ENCODE peak calls at places on chromosomes 5 and 9, in five cellular contexts. T, E, J, R and V are unnamed samples.

GRCh38 chr5:103237783-103238182 is 20.8 kb upstream of the MACIR start:
- DNase-seq in T (no peak), E (no peak), J (no peak), R (no peak), V (no peak)

GRCh38 chr9:132509921-132510874 is 72.2 kb upstream of the BARHL1 start:
- DNase-seq in T (no peak), E (no peak), J (no peak), R (peak), V (no peak)

GRCh38 chr5:139833525-139833924 is 37.9 kb downstream of the PSD2 start:
- DNase-seq in T (no peak), E (no peak), J (no peak), R (no peak), V (no peak)

GRCh38 chr9:109452761-109453160 is 45.3 kb downstream of the PTPN3 start:
- DNase-seq in T (peak), E (peak), J (no peak), R (no peak), V (no peak)

GRCh38 chr5:120447706-120448239 is 16.3 kb upstream of the PRR16 start:
- DNase-seq in T (peak), E (peak), J (no peak), R (no peak), V (no peak)

GRCh38 chr5:57817001-57817453 is 334.4 kb upstream of the ACTBL2 start:
- DNase-seq in T (peak), E (no peak), J (no peak), R (no peak), V (no peak)

GRCh38 chr9:131237311-131237710 is 39.0 kb downstream of the FAM78A start:
- DNase-seq in T (no peak), E (no peak), J (no peak), R (no peak), V (no peak)

GRCh38 chr5:9658726-9659125 is 28.6 kb upstream of the TAS2R1 start:
- DNase-seq in T (no peak), E (no peak), J (no peak), R (no peak), V (no peak)

GRCh38 chr9:26684029-26684428 is 208.6 kb downstream of the CAAP1 start:
- DNase-seq in T (no peak), E (no peak), J (no peak), R (no peak), V (no peak)

GRCh38 chr9:33166263-33167083 is 663 bp downstream of the B4GALT1 start:
- DNase-seq in T (no peak), E (no peak), J (no peak), R (peak), V (no peak)

GRCh38 chr5:97181856-97182545 is 1.0 kb downstream of the RIOK2 start:
- DNase-seq in T (peak), E (peak), J (no peak), R (no peak), V (no peak)

GRCh38 chr5:140382866-140383265 is 18.8 kb upstream of the ANKHD1 start:
- DNase-seq in T (no peak), E (no peak), J (no peak), R (no peak), V (no peak)

GRCh38 chr9:115411993-115412452 is 294.1 kb upstream of the TNC start:
- DNase-seq in T (peak), E (no peak), J (no peak), R (no peak), V (no peak)

GRCh38 chr9:128082173-128082572 is 14.1 kb downstream of the SLC25A25 start:
- DNase-seq in T (peak), E (peak), J (no peak), R (no peak), V (no peak)

GRCh38 chr9:114492991-114493390 is 12.3 kb downstream of the WHRN start:
- DNase-seq in T (no peak), E (no peak), J (no peak), R (no peak), V (no peak)

GRCh38 chr9:19550009-19550408 is 141.2 kb downstream of the ACER2 start:
- DNase-seq in T (no peak), E (no peak), J (no peak), R (no peak), V (no peak)

GRCh38 chr9:37935106-37935505 is 31.2 kb upstream of the SLC25A51 start:
- DNase-seq in T (no peak), E (no peak), J (no peak), R (peak), V (no peak)

GRCh38 chr5:160159991-160160826 is 41.0 kb upstream of the PWWP2A start:
- DNase-seq in T (peak), E (no peak), J (no peak), R (no peak), V (no peak)

GRCh38 chr5:132747693-132748440 is 641 bp downstream of the CCNI2 start:
- DNase-seq in T (no peak), E (no peak), J (peak), R (peak), V (peak)

GRCh38 chr9:4155224-4156026 is 144.4 kb downstream of the GLIS3 start:
- DNase-seq in T (no peak), E (no peak), J (no peak), R (no peak), V (no peak)

GRCh38 chr5:171418982-171419662 is at the start of gene FGF18:
- DNase-seq in T (peak), E (peak), J (no peak), R (peak), V (no peak)

GRCh38 chr5:42950466-42951168 is 89.5 kb downstream of the ANXA2R start:
- DNase-seq in T (peak), E (peak), J (peak), R (peak), V (peak)

GRCh38 chr9:110291921-110292575 is 35.7 kb upstream of the TXN start:
- DNase-seq in T (no peak), E (peak), J (no peak), R (no peak), V (no peak)

GRCh38 chr5:116410345-116410890 is 164.2 kb downstream of the SEMA6A start:
- DNase-seq in T (no peak), E (no peak), J (no peak), R (no peak), V (no peak)

GRCh38 chr5:92409131-92409530 is 1026.0 kb upstream of the ARRDC3 start:
- DNase-seq in T (peak), E (no peak), J (no peak), R (no peak), V (no peak)

GRCh38 chr9:114894206-114894605 is 36.2 kb downstream of the TNFSF8 start:
- DNase-seq in T (peak), E (no peak), J (no peak), R (no peak), V (no peak)

GRCh38 chr5:475704-476101 is 32.7 kb downstream of the EXOC3 start:
- DNase-seq in T (no peak), E (no peak), J (no peak), R (peak), V (no peak)

GRCh38 chr9:134919316-134919715 is 1.6 kb upstream of the FCN1 start:
- DNase-seq in T (no peak), E (no peak), J (no peak), R (no peak), V (no peak)

GRCh38 chr5:159163027-159163699 is 46.2 kb downstream of the RNF145 start:
- DNase-seq in T (peak), E (peak), J (no peak), R (no peak), V (no peak)

GRCh38 chr5:134082264-134082992 is 32.1 kb upstream of the TCF7 start:
- DNase-seq in T (peak), E (no peak), J (no peak), R (no peak), V (no peak)

GRCh38 chr5:83015676-83016075 is 61.5 kb downstream of the TMEM167A start:
- DNase-seq in T (peak), E (no peak), J (no peak), R (no peak), V (no peak)

GRCh38 chr5:137575847-137576246 is 76.7 kb upstream of the SPOCK1 start:
- DNase-seq in T (peak), E (peak), J (no peak), R (no peak), V (no peak)

GRCh38 chr9:36632892-36633291 is 60.2 kb downstream of the MELK start:
- DNase-seq in T (peak), E (peak), J (no peak), R (no peak), V (no peak)

GRCh38 chr9:137800196-137801022 is 77.2 kb upstream of the CACNA1B start:
- DNase-seq in T (no peak), E (no peak), J (no peak), R (no peak), V (no peak)
- TF ChIP-seq CTCF in T (no peak), E (no peak), J (no peak), R (no peak), V (no peak)

GRCh38 chr9:6090811-6091210 is 75.4 kb upstream of the RANBP6 start:
- DNase-seq in T (no peak), E (no peak), J (no peak), R (no peak), V (no peak)

GRCh38 chr9:6080154-6080716 is 64.8 kb upstream of the RANBP6 start:
- DNase-seq in T (peak), E (peak), J (peak), R (peak), V (peak)

GRCh38 chr9:6090272-6090671 is 74.8 kb upstream of the RANBP6 start:
- DNase-seq in T (no peak), E (no peak), J (no peak), R (no peak), V (no peak)

GRCh38 chr9:6086006-6086655 is 70.7 kb upstream of the RANBP6 start:
- DNase-seq in T (peak), E (no peak), J (no peak), R (no peak), V (no peak)
- H3K27ac ChIP-seq in T (no peak), E (no peak), J (no peak), R (no peak), V (no peak)

DNA sequence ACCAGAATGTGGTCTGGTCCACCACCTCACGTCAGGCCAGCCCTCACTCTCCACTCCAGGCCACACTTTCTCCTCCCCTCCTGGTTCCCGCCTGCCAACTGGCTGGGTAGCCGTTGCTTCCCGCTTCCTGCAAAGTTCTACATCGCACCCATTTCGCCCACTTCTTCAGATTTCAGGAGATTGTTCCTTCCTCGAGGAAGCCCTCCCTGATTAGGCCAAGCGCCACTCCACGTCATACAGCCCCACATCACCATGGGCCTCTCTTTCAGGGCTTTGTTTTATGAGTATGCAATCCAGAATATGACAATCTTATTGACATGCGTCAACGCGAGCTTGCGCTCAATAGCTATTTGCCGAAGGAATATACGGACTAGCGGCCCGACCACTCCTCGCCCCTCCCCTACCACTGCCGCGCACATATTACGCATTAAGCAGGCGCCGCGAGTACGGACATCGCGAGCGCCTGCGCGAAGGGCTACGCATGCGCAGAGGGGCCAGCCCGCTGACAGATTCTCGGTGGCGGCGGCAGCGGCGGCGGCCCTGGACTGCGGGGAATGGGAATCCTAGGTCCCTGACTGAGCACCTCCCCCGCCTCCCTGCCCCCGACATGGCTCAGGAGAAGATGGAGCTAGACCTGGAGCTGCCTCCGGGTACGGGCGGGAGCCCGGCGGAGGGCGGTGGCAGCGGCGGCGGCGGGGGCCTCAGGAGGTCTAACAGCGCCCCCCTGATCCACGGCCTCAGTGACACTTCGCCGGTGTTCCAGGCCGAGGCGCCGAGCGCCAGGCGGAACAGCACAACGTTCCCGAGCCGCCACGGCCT is 74.7 kb downstream of the PIP5K1B start:
- DNase-seq in T (peak), E (peak), J (peak), R (peak), V (peak)
- TF ChIP-seq CTCF in T (peak), E (peak), J (peak), R (peak), V (peak)

GRCh38 chr9:23039402-23039801 is 592.8 kb downstream of the DMRTA1 start:
- DNase-seq in T (no peak), E (no peak), J (no peak), R (no peak), V (no peak)
- H3K27ac ChIP-seq in T (no peak), E (no peak), J (no peak), R (no peak), V (no peak)

DNA sequence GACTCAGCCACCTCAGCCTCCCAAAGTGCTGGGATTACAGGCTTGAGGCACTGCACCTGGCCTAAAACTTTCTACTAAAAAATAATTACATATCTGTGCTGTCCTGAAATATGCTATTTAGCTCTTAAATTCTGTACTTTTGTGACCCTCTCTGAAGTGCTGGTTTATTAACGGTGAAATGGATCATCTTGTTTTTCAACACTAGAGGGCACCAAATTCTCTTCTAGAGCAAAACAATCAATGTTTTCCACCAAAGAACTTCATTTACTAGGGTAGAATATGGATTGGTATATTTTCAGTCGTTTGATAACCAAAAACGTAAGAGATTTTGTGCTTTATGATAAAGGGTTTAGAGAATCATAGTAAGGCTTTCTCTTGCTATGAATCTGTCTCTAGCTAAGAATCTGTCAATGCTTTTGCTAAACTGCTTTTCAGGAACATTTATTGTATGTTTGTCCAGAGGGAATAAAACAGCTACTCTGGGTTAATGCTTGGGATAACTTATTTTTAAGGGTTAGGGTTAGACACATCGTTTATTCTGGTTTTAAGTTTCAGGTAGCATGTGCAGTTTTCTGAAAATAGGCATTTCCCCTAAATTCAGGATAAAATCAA is 63.6 kb downstream of the RNF180 start:
- DNase-seq in T (peak), E (peak), J (no peak), R (no peak), V (no peak)
- TF ChIP-seq CTCF in T (peak), E (peak), J (peak), R (peak), V (peak)

DNA sequence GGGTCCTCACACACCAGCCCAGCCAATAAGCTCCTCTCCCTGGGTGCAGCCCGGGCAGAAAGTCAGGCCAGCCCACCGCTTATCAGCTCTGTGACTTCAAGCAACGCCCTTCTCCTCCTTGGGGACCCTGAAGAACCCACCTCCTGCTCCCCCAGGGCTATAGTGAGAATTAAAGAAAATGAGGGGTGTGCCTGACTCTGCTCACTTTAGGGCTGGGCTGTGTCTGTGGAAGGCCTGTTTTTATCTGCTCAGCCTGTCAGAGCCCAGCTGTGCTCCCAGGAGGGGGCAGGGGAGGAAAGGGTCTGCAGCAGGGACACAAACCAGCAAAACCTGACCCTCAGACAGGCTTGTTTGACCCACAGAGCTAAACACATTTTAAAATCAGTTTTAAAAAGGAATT is 3.9 kb downstream of the GPRIN1 start:
- DNase-seq in T (no peak), E (no peak), J (no peak), R (no peak), V (no peak)
- H3K27ac ChIP-seq in T (no peak), E (peak), J (no peak), R (no peak), V (no peak)

GRCh38 chr9:124479371-124479770 is 27.8 kb downstream of the NR5A1 start:
- DNase-seq in T (no peak), E (no peak), J (no peak), R (no peak), V (no peak)

GRCh38 chr9:124479947-124480620 is 27.1 kb downstream of the NR5A1 start:
- DNase-seq in T (no peak), E (no peak), J (no peak), R (no peak), V (no peak)

GRCh38 chr9:124481115-124481514 is 26.1 kb downstream of the NR5A1 start:
- DNase-seq in T (no peak), E (no peak), J (no peak), R (no peak), V (no peak)

GRCh38 chr9:124482431-124483031 is 24.7 kb downstream of the NR5A1 start:
- DNase-seq in T (no peak), E (peak), J (no peak), R (peak), V (no peak)

DNA sequence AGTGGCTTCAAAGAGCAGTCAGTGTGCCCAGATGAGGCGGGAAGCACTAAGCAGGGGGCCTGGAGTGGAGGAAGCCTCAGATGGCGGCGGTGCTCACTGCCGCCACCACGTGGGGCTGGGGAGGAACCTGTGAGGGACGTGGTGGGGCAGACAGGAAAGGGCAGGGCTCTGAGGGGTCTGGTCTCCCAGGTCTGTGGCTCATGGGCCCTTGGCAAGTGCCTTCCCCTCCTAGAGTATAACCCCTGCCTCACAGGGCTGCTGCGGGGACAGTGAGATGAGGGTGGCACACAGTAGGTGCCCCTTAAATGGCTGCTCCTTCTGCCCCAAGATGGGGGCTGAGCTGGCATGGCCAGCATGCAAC is 26.6 kb downstream of the NR5A1 start:
- DNase-seq in T (no peak), E (peak), J (no peak), R (no peak), V (no peak)
- TF ChIP-seq CTCF in T (no peak), E (no peak), J (no peak), R (no peak), V (no peak)

GRCh38 chr5:110658006-110658405 is 68.5 kb downstream of the TMEM232 start:
- DNase-seq in T (no peak), E (no peak), J (no peak), R (no peak), V (no peak)
- H3K27ac ChIP-seq in T (no peak), E (no peak), J (no peak), R (no peak), V (no peak)

DNA sequence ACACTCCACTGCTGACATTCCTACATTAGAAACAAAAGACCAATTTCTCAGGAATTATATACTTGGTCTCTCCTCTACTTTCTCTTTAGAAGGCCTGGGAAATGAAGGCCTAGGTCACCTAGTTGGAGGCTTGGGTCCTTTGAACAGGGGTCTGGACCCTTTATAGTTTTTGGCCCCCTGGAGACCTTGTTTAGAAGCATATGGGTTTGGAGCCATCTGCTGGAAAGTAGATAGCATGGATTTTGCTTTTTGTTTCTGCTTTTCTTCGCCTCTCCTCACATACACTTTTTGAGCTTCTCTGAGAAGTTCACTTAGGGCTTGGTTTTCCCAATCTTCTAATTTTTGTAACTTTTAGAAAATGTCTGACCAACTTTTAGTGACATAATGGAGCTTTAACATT is 67.1 kb upstream of the CDK20 start:
- DNase-seq in T (peak), E (no peak), J (no peak), R (no peak), V (no peak)
- TF ChIP-seq CTCF in T (peak), E (peak), J (no peak), R (peak), V (no peak)

DNA sequence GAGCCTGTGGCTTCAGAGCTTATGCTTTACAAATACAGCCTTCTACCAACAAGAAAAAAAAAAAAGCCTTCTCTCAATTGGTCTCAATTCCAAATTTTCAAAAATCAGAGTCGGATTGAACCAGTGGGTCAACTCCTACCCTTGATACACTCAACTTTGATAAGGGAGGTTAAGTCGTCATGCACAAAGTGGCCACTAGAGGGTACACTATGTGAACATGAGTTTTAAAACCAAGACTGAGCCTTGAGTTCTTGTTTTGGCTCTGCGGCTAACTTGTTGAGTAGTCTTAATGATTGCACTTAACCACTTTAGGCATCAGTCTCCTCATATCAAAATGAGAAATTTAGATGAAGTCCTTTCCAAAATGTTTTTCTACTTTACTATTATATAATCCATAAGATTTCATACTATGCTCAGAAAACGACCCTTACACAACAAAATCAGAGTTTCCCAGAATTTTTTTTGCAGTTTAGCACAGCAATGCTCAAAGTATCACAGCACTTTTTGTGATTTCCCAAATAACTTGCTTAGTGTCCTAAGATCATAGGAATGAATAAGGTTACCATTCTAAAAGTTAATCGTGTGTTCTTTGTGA is 92.9 kb upstream of the MTAP start:
- DNase-seq in T (peak), E (no peak), J (peak), R (no peak), V (peak)
- H3K27ac ChIP-seq in T (no peak), E (no peak), J (no peak), R (no peak), V (no peak)